ENCODE peak calls at places on chromosomes 13 and 19, in five cellular contexts. H, L, T, G and B are unnamed samples.

GRCh38 chr19:39430675-39431593 is 4.8 kb downstream of the RPS16 start:
- DNase-seq in L (peak), G (peak), T (peak), H (peak), B (peak)

GRCh38 chr19:6030214-6030507 is 52.2 kb upstream of the RANBP3 start:
- DNase-seq in T (no peak), L (peak), G (no peak), H (peak), B (peak)

GRCh38 chr13:97975280-97975850 is 21.9 kb downstream of the IPO5 start:
- DNase-seq in L (no peak), T (no peak), G (no peak), H (no peak), B (no peak)

GRCh38 chr13:30165791-30166190 is 141.6 kb downstream of the KATNAL1 start:
- DNase-seq in G (no peak), H (peak), L (no peak), T (no peak), B (peak)

GRCh38 chr13:111384441-111385181 is 64.2 kb downstream of the TEX29 start:
- DNase-seq in G (no peak), L (no peak), H (no peak), T (no peak), B (no peak)

GRCh38 chr13:43261018-43261417 is 237.6 kb downstream of the DNAJC15 start:
- DNase-seq in T (no peak), G (no peak), H (peak), L (peak), B (peak)

GRCh38 chr19:5804516-5805464 is at the start of gene NRTN:
- DNase-seq in L (no peak), T (no peak), G (peak), H (no peak), B (no peak)

GRCh38 chr19:55178781-55179569 is 1.1 kb downstream of the SYT5 start:
- DNase-seq in L (peak), H (peak), T (no peak), G (peak), B (peak)

GRCh38 chr19:347946-348861 is 3.6 kb upstream of the MIER2 start:
- DNase-seq in G (no peak), H (peak), T (no peak), L (no peak), B (no peak)

GRCh38 chr13:43167058-43167457 is 143.7 kb downstream of the DNAJC15 start:
- DNase-seq in T (no peak), L (no peak), G (no peak), H (no peak), B (no peak)

GRCh38 chr13:87792878-87793277 is 121.7 kb downstream of the SLITRK5 start:
- DNase-seq in G (no peak), T (no peak), H (no peak), L (no peak), B (no peak)

GRCh38 chr13:41528021-41528420 is 70.7 kb downstream of the RGCC start:
- DNase-seq in L (no peak), G (no peak), H (no peak), T (no peak), B (no peak)

GRCh38 chr13:20191902-20192469 is 752 bp downstream of the GJB2 start:
- DNase-seq in L (no peak), T (no peak), G (peak), H (no peak), B (no peak)

GRCh38 chr19:40466219-40467006 is at the start of gene SPTBN4:
- DNase-seq in T (no peak), H (no peak), G (peak), L (no peak), B (no peak)

GRCh38 chr13:21641629-21642028 is 29.2 kb upstream of the FGF9 start:
- DNase-seq in T (no peak), L (no peak), G (no peak), H (no peak), B (no peak)

GRCh38 chr19:47319923-47320871 is 10.5 kb downstream of the C5AR1 start:
- DNase-seq in T (no peak), L (no peak), H (no peak), G (no peak), B (no peak)